ENCODE peak calls at places on chromosome 10, in seven cellular contexts. H is SK-N-SH, J is GM12878, O is HepG2, Q is K562, K is HCT116, E is H1. D is an unnamed sample.
A peak's percentile ranks its signal among the peaks of the same experiment; 100 is the strongest.

GRCh38 chr10:72308320-72308987 is 34.7 kb downstream of the DDIT4 start:
- DNase-seq in H (peak; percentile 78), Q (peak; percentile 72), J (no peak), E (no peak), K (peak; percentile 82), O (peak; percentile 64), D (no peak)

GRCh38 chr10:72072046-72072445 is 16.3 kb downstream of the SPOCK2 start:
- DNase-seq in K (no peak), E (no peak), J (no peak), H (no peak), O (no peak), Q (no peak), D (no peak)

GRCh38 chr10:61835069-61835908 is 66.2 kb upstream of the ARID5B start:
- DNase-seq in J (peak; percentile 7), E (no peak), H (peak; percentile 15), K (peak; percentile 71), O (peak; percentile 44), Q (peak; percentile 56), D (peak; percentile 91)

GRCh38 chr10:8544057-8544380 is 489.5 kb downstream of the GATA3 start:
- DNase-seq in O (no peak), Q (no peak), J (no peak), H (no peak), K (no peak), E (no peak), D (peak; percentile 42)

GRCh38 chr10:48456361-48456804 is 148.5 kb downstream of the ARHGAP22 start:
- DNase-seq in H (peak; percentile 82), O (no peak), J (no peak), E (no peak), Q (peak; percentile 68), K (no peak), D (no peak)

GRCh38 chr10:82811621-82812020 is 936.6 kb downstream of the NRG3 start:
- DNase-seq in H (peak; percentile 11), K (no peak), E (peak; percentile 7), Q (peak; percentile 12), J (no peak), O (no peak), D (peak; percentile 66)

GRCh38 chr10:61397175-61397986 is 55.8 kb downstream of the TMEM26 start:
- DNase-seq in Q (no peak), J (no peak), H (no peak), K (no peak), O (no peak), E (no peak), D (peak; percentile 45)

GRCh38 chr10:84191106-84191505 is 3.2 kb upstream of the CDHR1 start:
- DNase-seq in Q (no peak), J (no peak), K (no peak), E (no peak), H (no peak), O (no peak), D (no peak)

DNA sequence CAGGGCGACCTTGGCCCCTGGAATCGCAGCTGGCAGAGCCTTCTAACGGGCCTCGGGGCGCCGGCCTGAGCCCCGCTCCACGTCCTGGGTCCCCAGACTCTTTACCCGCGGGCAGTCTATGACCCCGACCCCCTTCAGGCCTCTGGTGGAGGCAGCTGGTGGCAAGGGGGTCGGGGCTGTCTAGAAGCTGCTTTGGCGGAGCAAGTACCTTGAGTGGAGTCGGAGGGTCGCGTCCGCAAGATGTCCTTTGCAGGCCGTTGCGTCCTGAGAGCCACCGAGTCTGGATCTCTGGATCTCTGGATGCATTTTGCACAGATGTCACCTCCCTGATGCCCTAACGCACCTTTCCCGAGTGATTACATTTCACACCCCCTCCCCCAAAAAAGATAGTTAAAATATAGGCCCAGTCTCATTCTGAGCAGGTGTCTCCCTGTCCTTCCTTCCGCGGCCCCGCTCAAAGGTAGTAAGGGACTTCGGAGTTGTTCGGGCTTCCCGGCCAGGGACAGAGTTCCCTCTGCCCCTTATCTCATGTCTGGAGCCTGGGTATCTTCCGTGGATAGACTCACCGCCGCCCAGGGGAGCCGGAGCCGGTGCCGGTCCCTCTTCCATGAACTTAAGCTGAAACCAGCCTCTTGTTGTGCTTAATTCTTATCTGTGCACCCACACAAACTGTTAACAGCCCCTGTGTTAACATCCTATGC is 449 bp downstream of the ACADSB start:
- DNase-seq in J (no peak), E (no peak), O (no peak), Q (peak; percentile 17), K (no peak), H (peak; percentile 66), D (no peak)
- TF ChIP-seq JUND in J (no peak), E (no peak), O (no peak), Q (no peak), K (peak; percentile 8), H (no peak), D (no peak)

DNA sequence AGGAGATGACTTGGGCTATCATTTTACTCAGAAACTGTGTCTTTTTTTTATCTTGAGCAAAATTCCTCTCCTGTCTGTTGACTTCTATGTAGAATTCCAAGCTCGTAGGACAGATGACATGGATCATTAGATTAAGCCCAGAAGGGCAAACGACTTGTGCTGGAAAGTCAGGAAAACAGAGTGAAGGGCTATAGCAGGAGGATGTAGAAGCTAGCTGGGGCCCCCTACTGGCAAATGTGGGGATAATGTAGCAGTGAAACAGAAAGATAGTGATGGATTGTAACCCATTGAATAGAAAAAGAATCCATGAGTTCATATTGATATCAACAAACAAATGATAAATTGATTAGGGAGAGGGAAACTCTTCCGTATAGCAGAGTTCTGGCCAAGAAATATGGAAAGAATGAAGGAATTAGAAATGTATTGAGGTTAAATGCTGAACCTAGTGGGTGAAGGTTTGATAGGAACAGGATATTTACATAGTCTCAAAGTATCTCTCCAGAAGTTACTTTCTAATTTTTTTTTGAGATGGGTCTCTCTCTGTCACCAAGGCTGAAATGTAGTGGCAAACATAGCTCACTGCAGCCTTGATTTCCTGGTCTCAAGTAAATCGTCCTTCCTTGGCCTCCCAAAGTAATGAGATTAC is 103.6 kb downstream of the LYZL1 start:
- DNase-seq in O (peak; percentile 54), E (no peak), Q (peak; percentile 57), K (no peak), H (peak; percentile 75), J (no peak), D (peak; percentile 53)
- TF ChIP-seq JUND in O (no peak), E (no peak), Q (no peak), K (no peak), H (no peak), J (no peak), D (no peak)

GRCh38 chr10:70312972-70313371 is 29.2 kb upstream of the NPFFR1 start:
- DNase-seq in H (no peak), K (no peak), E (no peak), J (no peak), O (no peak), Q (no peak), D (no peak)
- TF ChIP-seq JUND in H (no peak), K (no peak), E (no peak), J (no peak), O (no peak), Q (no peak), D (no peak)

GRCh38 chr10:121041499-121041898 is 190.3 kb downstream of the WDR11 start:
- DNase-seq in J (no peak), O (no peak), E (no peak), K (no peak), Q (no peak), H (no peak), D (no peak)

GRCh38 chr10:121042342-121042741 is 191.2 kb downstream of the WDR11 start:
- DNase-seq in K (no peak), Q (no peak), H (no peak), J (no peak), E (no peak), O (no peak), D (no peak)

GRCh38 chr10:121041906-121042305 is 190.7 kb downstream of the WDR11 start:
- DNase-seq in K (no peak), Q (no peak), E (no peak), J (no peak), H (no peak), O (no peak), D (no peak)

DNA sequence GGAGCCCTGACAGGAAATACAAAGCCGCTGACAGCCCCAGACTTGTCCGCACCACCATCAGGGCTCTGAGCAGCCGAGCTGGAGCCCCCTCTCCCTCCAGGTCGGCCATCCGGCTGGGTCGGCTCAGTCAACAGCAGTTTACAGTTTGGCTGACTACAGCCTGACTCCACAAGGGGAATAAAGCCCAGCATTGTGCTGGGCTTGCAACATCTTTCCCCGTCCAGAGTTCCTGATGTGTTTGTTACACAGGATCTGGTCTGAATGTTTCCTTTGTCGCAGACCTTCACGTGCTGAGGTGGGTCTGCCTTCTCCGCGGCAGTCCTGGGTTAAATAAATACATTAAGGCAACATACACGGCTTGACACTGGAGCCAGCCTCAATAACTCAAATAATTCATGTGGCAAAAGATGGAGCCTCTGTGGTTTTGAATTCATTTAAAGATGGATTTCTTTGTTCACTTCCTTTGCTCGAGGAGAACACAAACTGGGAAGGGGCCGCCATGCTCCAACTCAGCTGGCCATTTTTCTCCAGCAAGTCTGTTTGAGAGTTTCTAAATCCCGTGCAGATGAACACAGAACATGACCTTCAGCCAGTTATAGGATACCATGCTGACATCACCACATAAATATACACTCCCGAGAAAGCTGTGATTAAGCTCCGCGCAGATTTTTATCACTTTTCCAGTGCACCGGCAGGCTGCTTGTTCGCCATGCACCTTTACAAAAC is 192.1 kb downstream of the WDR11 start:
- DNase-seq in H (no peak), E (no peak), Q (no peak), O (peak; percentile 98), J (no peak), K (no peak), D (no peak)
- TF ChIP-seq JUND in H (no peak), E (no peak), Q (no peak), O (no peak), J (no peak), K (no peak), D (no peak)

DNA sequence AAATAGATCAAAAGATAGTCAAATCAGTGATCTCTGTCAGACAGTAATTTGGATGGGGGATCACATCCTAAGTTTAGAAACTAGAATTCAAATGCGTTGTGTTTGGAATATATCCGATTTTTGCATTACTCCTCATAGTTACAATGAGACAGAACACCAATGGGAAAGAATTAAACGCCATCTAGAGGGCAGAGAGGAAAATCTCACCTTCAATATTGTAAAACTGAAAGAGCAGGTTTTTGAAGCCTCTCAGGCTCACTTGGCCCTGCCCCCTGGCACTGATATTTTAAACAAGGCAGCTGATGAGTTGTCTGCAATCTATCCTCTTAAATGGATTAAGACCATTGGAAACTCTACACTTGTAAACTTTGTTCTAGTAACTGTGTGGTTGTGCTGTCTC is 17.7 kb downstream of the FRG2B start:
- DNase-seq in H (peak; percentile 38), Q (no peak), K (no peak), E (no peak), O (no peak), J (no peak), D (peak; percentile 16)
- TF ChIP-seq JUND in H (no peak), Q (no peak), K (no peak), E (no peak), O (no peak), J (no peak), D (no peak)

D was measured in T47D.